ENCODE peak calls at places on chromosomes 5 and 9, in nine cellular contexts. Z, G, S, I, L, W, K, V and B are unnamed samples.
A peak's percentile ranks its signal among the peaks of the same experiment; 100 is the strongest.

GRCh38 chr9:109320338-109320733 is 523 bp downstream of the EPB41L4B start:
- DNase-seq in Z (no peak), G (no peak), S (peak; percentile 26), I (no peak), L (peak; percentile 44), W (no peak), K (no peak), V (no peak), B (no peak)

GRCh38 chr5:20113031-20113685 is 125.2 kb upstream of the CDH18 start:
- DNase-seq in Z (no peak), G (no peak), S (no peak), I (no peak), L (no peak), W (no peak), K (no peak), V (no peak), B (no peak)

GRCh38 chr5:15013654-15014463 is 142.3 kb upstream of the ANKH start:
- DNase-seq in Z (peak; percentile 52), G (no peak), S (peak; percentile 36), I (peak; percentile 72), L (no peak), W (peak; percentile 53), K (no peak), V (no peak), B (peak; percentile 77)

GRCh38 chr9:126550891-126551351 is 62.8 kb upstream of the LMX1B start:
- DNase-seq in Z (no peak), G (no peak), S (no peak), I (no peak), L (no peak), W (no peak), K (no peak), V (no peak), B (no peak)

GRCh38 chr5:116771466-116772151 is 197.0 kb upstream of the SEMA6A start:
- DNase-seq in Z (no peak), G (no peak), S (no peak), I (peak; percentile 83), L (peak; percentile 13), W (no peak), K (no peak), V (no peak), B (no peak)

GRCh38 chr5:111364992-111365391 is 140.8 kb downstream of the CAMK4 start:
- DNase-seq in Z (no peak), G (no peak), S (peak; percentile 11), I (peak; percentile 15), L (no peak), W (no peak), K (no peak), V (no peak), B (no peak)

GRCh38 chr9:35611230-35611797 is 6.3 kb downstream of the TESK1 start:
- DNase-seq in Z (peak; percentile 68), G (peak; percentile 60), S (no peak), I (peak; percentile 44), L (peak; percentile 48), W (no peak), K (peak; percentile 50), V (peak; percentile 11), B (no peak)

GRCh38 chr9:37187713-37188439 is 67.5 kb downstream of the ZCCHC7 start:
- DNase-seq in Z (no peak), G (no peak), S (no peak), I (no peak), L (no peak), W (no peak), K (no peak), V (no peak), B (no peak)

GRCh38 chr9:117523531-117524153 is 108.8 kb upstream of the ASTN2 start:
- DNase-seq in Z (no peak), G (no peak), S (no peak), I (no peak), L (no peak), W (no peak), K (no peak), V (no peak), B (no peak)

GRCh38 chr9:93669116-93669957 is 93.0 kb downstream of the PHF2 start:
- DNase-seq in Z (peak; percentile 42), G (no peak), S (no peak), I (no peak), L (peak; percentile 7), W (no peak), K (no peak), V (no peak), B (no peak)

GRCh38 chr5:370959-371810 is 49.7 kb downstream of the AHRR start:
- DNase-seq in Z (no peak), G (no peak), S (no peak), I (no peak), L (no peak), W (no peak), K (no peak), V (no peak), B (no peak)

GRCh38 chr5:3218096-3218495 is 377.5 kb upstream of the IRX1 start:
- DNase-seq in Z (no peak), G (no peak), S (no peak), I (no peak), L (no peak), W (no peak), K (no peak), V (no peak), B (no peak)

GRCh38 chr9:108854094-108854493 is 1.7 kb downstream of the ACTL7B start:
- DNase-seq in Z (no peak), G (no peak), S (no peak), I (no peak), L (no peak), W (no peak), K (no peak), V (no peak), B (no peak)

GRCh38 chr5:126007841-126008240 is 415.4 kb upstream of the GRAMD2B start:
- DNase-seq in Z (peak; percentile 21), G (no peak), S (no peak), I (peak; percentile 22), L (no peak), W (no peak), K (no peak), V (no peak), B (peak; percentile 30)

GRCh38 chr5:136731241-136731885 is 366.0 kb upstream of the TRPC7 start:
- DNase-seq in Z (no peak), G (no peak), S (no peak), I (no peak), L (no peak), W (no peak), K (no peak), V (no peak), B (peak; percentile 45)

GRCh38 chr9:133773889-133774655 is 35.9 kb upstream of the SARDH start:
- DNase-seq in Z (peak; percentile 83), G (no peak), S (no peak), I (no peak), L (peak; percentile 11), W (no peak), K (no peak), V (no peak), B (peak; percentile 53)

GRCh38 chr5:54040773-54041172 is 269.6 kb downstream of the ARL15 start:
- DNase-seq in Z (no peak), G (no peak), S (no peak), I (no peak), L (no peak), W (no peak), K (no peak), V (no peak), B (no peak)

GRCh38 chr5:103211858-103212500 is 46.6 kb upstream of the MACIR start:
- DNase-seq in Z (no peak), G (no peak), S (no peak), I (no peak), L (no peak), W (no peak), K (no peak), V (no peak), B (no peak)

GRCh38 chr5:13218518-13218917 is 726.0 kb downstream of the DNAH5 start:
- DNase-seq in Z (no peak), G (no peak), S (no peak), I (peak; percentile 35), L (no peak), W (no peak), K (no peak), V (no peak), B (peak; percentile 53)

GRCh38 chr5:161946911-161947310 is 99.0 kb downstream of the GABRA1 start:
- DNase-seq in Z (no peak), G (no peak), S (no peak), I (no peak), L (no peak), W (no peak), K (no peak), V (no peak), B (no peak)

GRCh38 chr5:159878988-159879471 is 37.3 kb upstream of the ADRA1B start:
- DNase-seq in Z (peak; percentile 82), G (no peak), S (peak; percentile 67), I (peak; percentile 69), L (no peak), W (peak; percentile 64), K (no peak), V (no peak), B (peak; percentile 91)

GRCh38 chr5:133122711-133123110 is 70.9 kb downstream of the HSPA4 start:
- DNase-seq in Z (no peak), G (no peak), S (no peak), I (no peak), L (no peak), W (no peak), K (no peak), V (no peak), B (no peak)

GRCh38 chr9:124344291-124345050 is 70.8 kb downstream of the PSMB7 start:
- DNase-seq in Z (no peak), G (no peak), S (no peak), I (no peak), L (no peak), W (no peak), K (no peak), V (no peak), B (no peak)

GRCh38 chr5:96141749-96142148 is 180.1 kb upstream of the ELL2 start:
- DNase-seq in Z (no peak), G (no peak), S (no peak), I (peak; percentile 63), L (no peak), W (no peak), K (no peak), V (no peak), B (peak; percentile 44)

GRCh38 chr9:33024126-33024965 is 727 bp upstream of the DNAJA1 start:
- DNase-seq in Z (peak; percentile 19), G (peak; percentile 38), S (no peak), I (peak; percentile 38), L (no peak), W (no peak), K (no peak), V (no peak), B (no peak)

GRCh38 chr5:151141535-151141934 is 16.0 kb downstream of the ANXA6 start:
- DNase-seq in Z (no peak), G (peak; percentile 60), S (no peak), I (peak; percentile 47), L (no peak), W (no peak), K (peak; percentile 40), V (peak; percentile 23), B (no peak)

GRCh38 chr9:1871486-1872181 is 143.5 kb upstream of the SMARCA2 start:
- DNase-seq in Z (no peak), G (no peak), S (peak; percentile 20), I (peak; percentile 35), L (no peak), W (no peak), K (no peak), V (no peak), B (no peak)

GRCh38 chr5:9540791-9541190 is 5.1 kb downstream of the SEMA5A start:
- DNase-seq in Z (no peak), G (no peak), S (no peak), I (no peak), L (no peak), W (no peak), K (no peak), V (no peak), B (no peak)

GRCh38 chr5:80668016-80668969 is 13.5 kb upstream of the DHFR start:
- DNase-seq in Z (no peak), G (no peak), S (no peak), I (no peak), L (no peak), W (no peak), K (no peak), V (no peak), B (no peak)

GRCh38 chr9:129393064-129393463 is 215.0 kb upstream of the IER5L start:
- DNase-seq in Z (no peak), G (no peak), S (no peak), I (no peak), L (no peak), W (no peak), K (no peak), V (no peak), B (no peak)

GRCh38 chr9:112554516-112554915 is 67.9 kb downstream of the KIAA1958 start:
- DNase-seq in Z (peak; percentile 27), G (no peak), S (no peak), I (peak; percentile 31), L (no peak), W (no peak), K (no peak), V (no peak), B (no peak)